ENCODE peak calls at places on chromosomes 7 and 10, in nine cellular contexts. One of them, this sample, is unnamed.
A peak's percentile ranks its signal among the peaks of the same experiment; 100 is the strongest.

GRCh38 chr10:42955493-42955889 is 121.4 kb upstream of the RET start:
- DNase-seq in fibroblast of the aortic adventitia: no peak
- DNase-seq in tibial nerve: no peak
- DNase-seq in prostate gland: no peak
- DNase-seq in NB4: no peak
- DNase-seq in GM23338: no peak
- DNase-seq in epithelial cell of esophagus: no peak
- DNase-seq in H9: no peak
- DNase-seq in breast epithelium: no peak
- DNase-seq in this sample: no peak

GRCh38 chr10:52318136-52318810 is 4.2 kb downstream of the DKK1 start:
- DNase-seq in epithelial cell of esophagus: no peak
- DNase-seq in tibial nerve: no peak
- DNase-seq in prostate gland: no peak
- DNase-seq in NB4: no peak
- DNase-seq in H9: no peak
- DNase-seq in breast epithelium: no peak
- DNase-seq in fibroblast of the aortic adventitia: peak; percentile 58
- DNase-seq in GM23338: no peak
- DNase-seq in this sample: no peak

GRCh38 chr7:112201421-112201820 is 4.8 kb downstream of the DOCK4 start:
- DNase-seq in prostate gland: no peak
- DNase-seq in GM23338: no peak
- DNase-seq in H9: no peak
- DNase-seq in breast epithelium: no peak
- DNase-seq in fibroblast of the aortic adventitia: peak; percentile 33
- DNase-seq in tibial nerve: no peak
- DNase-seq in NB4: no peak
- DNase-seq in epithelial cell of esophagus: peak; percentile 86
- DNase-seq in this sample: no peak

GRCh38 chr10:125120046-125120710 is 40.2 kb downstream of the CTBP2 start:
- DNase-seq in H9: no peak
- DNase-seq in epithelial cell of esophagus: no peak
- DNase-seq in breast epithelium: no peak
- DNase-seq in tibial nerve: no peak
- DNase-seq in fibroblast of the aortic adventitia: no peak
- DNase-seq in prostate gland: no peak
- DNase-seq in GM23338: no peak
- DNase-seq in NB4: no peak
- DNase-seq in this sample: no peak

GRCh38 chr10:3355536-3355935 is 183.0 kb upstream of the PITRM1 start:
- DNase-seq in prostate gland: no peak
- DNase-seq in tibial nerve: no peak
- DNase-seq in H9: no peak
- DNase-seq in breast epithelium: no peak
- DNase-seq in NB4: no peak
- DNase-seq in fibroblast of the aortic adventitia: no peak
- DNase-seq in GM23338: no peak
- DNase-seq in epithelial cell of esophagus: no peak
- DNase-seq in this sample: no peak

GRCh38 chr10:49618861-49619260 is 5.0 kb downstream of the CHAT start:
- DNase-seq in breast epithelium: no peak
- DNase-seq in fibroblast of the aortic adventitia: no peak
- DNase-seq in GM23338: no peak
- DNase-seq in H9: peak; percentile 3
- DNase-seq in epithelial cell of esophagus: no peak
- DNase-seq in NB4: no peak
- DNase-seq in tibial nerve: no peak
- DNase-seq in prostate gland: no peak
- DNase-seq in this sample: no peak

GRCh38 chr10:84401838-84402611 is 73.6 kb downstream of the CCSER2 start:
- DNase-seq in GM23338: peak; percentile 22
- DNase-seq in H9: no peak
- DNase-seq in NB4: no peak
- DNase-seq in epithelial cell of esophagus: peak; percentile 88
- DNase-seq in prostate gland: peak; percentile 13
- DNase-seq in fibroblast of the aortic adventitia: no peak
- DNase-seq in breast epithelium: no peak
- DNase-seq in tibial nerve: no peak
- DNase-seq in this sample: no peak

GRCh38 chr10:77279207-77279606 is 358.4 kb downstream of the KCNMA1 start:
- DNase-seq in NB4: no peak
- DNase-seq in breast epithelium: peak; percentile 28
- DNase-seq in H9: no peak
- DNase-seq in prostate gland: no peak
- DNase-seq in tibial nerve: no peak
- DNase-seq in GM23338: no peak
- DNase-seq in epithelial cell of esophagus: peak; percentile 45
- DNase-seq in fibroblast of the aortic adventitia: no peak
- DNase-seq in this sample: no peak

GRCh38 chr7:42099076-42099836 is 137.8 kb downstream of the GLI3 start:
- DNase-seq in prostate gland: no peak
- DNase-seq in GM23338: no peak
- DNase-seq in tibial nerve: no peak
- DNase-seq in epithelial cell of esophagus: peak; percentile 15
- DNase-seq in NB4: no peak
- DNase-seq in fibroblast of the aortic adventitia: no peak
- DNase-seq in H9: no peak
- DNase-seq in breast epithelium: no peak
- DNase-seq in this sample: no peak

GRCh38 chr7:74568658-74569057 is 88.9 kb upstream of the GTF2I start:
- DNase-seq in prostate gland: no peak
- DNase-seq in H9: no peak
- DNase-seq in fibroblast of the aortic adventitia: no peak
- DNase-seq in NB4: peak; percentile 61
- DNase-seq in tibial nerve: no peak
- DNase-seq in breast epithelium: no peak
- DNase-seq in GM23338: no peak
- DNase-seq in epithelial cell of esophagus: no peak
- DNase-seq in this sample: no peak

GRCh38 chr10:34522542-34522941 is 292.6 kb downstream of the PARD3 start:
- DNase-seq in fibroblast of the aortic adventitia: peak; percentile 43
- DNase-seq in breast epithelium: no peak
- DNase-seq in H9: no peak
- DNase-seq in GM23338: peak; percentile 55
- DNase-seq in epithelial cell of esophagus: peak; percentile 45
- DNase-seq in tibial nerve: no peak
- DNase-seq in prostate gland: no peak
- DNase-seq in NB4: peak; percentile 25
- DNase-seq in this sample: no peak

GRCh38 chr10:36114913-36115312 is 472.8 kb upstream of the FZD8 start:
- DNase-seq in prostate gland: no peak
- DNase-seq in breast epithelium: no peak
- DNase-seq in H9: no peak
- DNase-seq in epithelial cell of esophagus: peak; percentile 56
- DNase-seq in tibial nerve: no peak
- DNase-seq in GM23338: no peak
- DNase-seq in NB4: no peak
- DNase-seq in fibroblast of the aortic adventitia: peak; percentile 97
- DNase-seq in this sample: no peak

GRCh38 chr7:28483868-28484267 is 71.5 kb downstream of the CREB5 start:
- DNase-seq in breast epithelium: no peak
- DNase-seq in prostate gland: no peak
- DNase-seq in fibroblast of the aortic adventitia: no peak
- DNase-seq in GM23338: no peak
- DNase-seq in H9: no peak
- DNase-seq in tibial nerve: no peak
- DNase-seq in epithelial cell of esophagus: peak; percentile 34
- DNase-seq in NB4: no peak
- DNase-seq in this sample: no peak

GRCh38 chr10:24552346-24553016 is 171.2 kb downstream of the ARHGAP21 start:
- DNase-seq in NB4: peak; percentile 4
- DNase-seq in H9: peak; percentile 99
- DNase-seq in tibial nerve: no peak
- DNase-seq in fibroblast of the aortic adventitia: no peak
- DNase-seq in epithelial cell of esophagus: peak; percentile 94
- DNase-seq in breast epithelium: peak; percentile 26
- DNase-seq in prostate gland: peak; percentile 54
- DNase-seq in GM23338: peak; percentile 98
- DNase-seq in this sample: no peak

GRCh38 chr10:37732685-37733084 is 124.7 kb downstream of the ZNF248 start:
- DNase-seq in GM23338: no peak
- DNase-seq in prostate gland: no peak
- DNase-seq in NB4: no peak
- DNase-seq in breast epithelium: no peak
- DNase-seq in epithelial cell of esophagus: no peak
- DNase-seq in fibroblast of the aortic adventitia: peak; percentile 19
- DNase-seq in tibial nerve: no peak
- DNase-seq in H9: no peak
- DNase-seq in this sample: no peak

GRCh38 chr10:110600487-110601101 is 33.1 kb downstream of the SMC3 start:
- DNase-seq in H9: peak; percentile 45
- DNase-seq in breast epithelium: no peak
- DNase-seq in NB4: peak; percentile 80
- DNase-seq in fibroblast of the aortic adventitia: peak; percentile 70
- DNase-seq in tibial nerve: no peak
- DNase-seq in prostate gland: no peak
- DNase-seq in epithelial cell of esophagus: peak; percentile 70
- DNase-seq in GM23338: peak; percentile 83
- DNase-seq in this sample: no peak

GRCh38 chr10:49735848-49736563 is 26.1 kb downstream of the OGDHL start:
- DNase-seq in fibroblast of the aortic adventitia: no peak
- DNase-seq in prostate gland: no peak
- DNase-seq in GM23338: no peak
- DNase-seq in H9: no peak
- DNase-seq in tibial nerve: no peak
- DNase-seq in epithelial cell of esophagus: no peak
- DNase-seq in NB4: no peak
- DNase-seq in breast epithelium: peak; percentile 1
- DNase-seq in this sample: peak; percentile 6

GRCh38 chr10:49143249-49143648 is 9.4 kb upstream of the FAM170B start:
- DNase-seq in prostate gland: no peak
- DNase-seq in fibroblast of the aortic adventitia: no peak
- DNase-seq in tibial nerve: no peak
- DNase-seq in GM23338: peak; percentile 71
- DNase-seq in NB4: no peak
- DNase-seq in breast epithelium: no peak
- DNase-seq in epithelial cell of esophagus: peak; percentile 13
- DNase-seq in H9: peak; percentile 65
- DNase-seq in this sample: no peak

GRCh38 chr7:141617280-141617679 is 66.1 kb downstream of the AGK start:
- DNase-seq in GM23338: no peak
- DNase-seq in tibial nerve: no peak
- DNase-seq in prostate gland: no peak
- DNase-seq in epithelial cell of esophagus: peak; percentile 11
- DNase-seq in fibroblast of the aortic adventitia: no peak
- DNase-seq in breast epithelium: no peak
- DNase-seq in NB4: no peak
- DNase-seq in H9: no peak
- DNase-seq in this sample: no peak

GRCh38 chr7:159031135-159031701 is 113.4 kb downstream of the VIPR2 start:
- DNase-seq in breast epithelium: peak; percentile 25
- DNase-seq in fibroblast of the aortic adventitia: no peak
- DNase-seq in epithelial cell of esophagus: no peak
- DNase-seq in NB4: peak; percentile 20
- DNase-seq in tibial nerve: no peak
- DNase-seq in GM23338: peak; percentile 64
- DNase-seq in prostate gland: peak; percentile 3
- DNase-seq in H9: peak; percentile 60
- DNase-seq in this sample: no peak

GRCh38 chr10:11713186-11713743 is 28.9 kb upstream of the ECHDC3 start:
- DNase-seq in tibial nerve: no peak
- DNase-seq in H9: no peak
- DNase-seq in GM23338: no peak
- DNase-seq in breast epithelium: no peak
- DNase-seq in epithelial cell of esophagus: peak; percentile 61
- DNase-seq in prostate gland: no peak
- DNase-seq in fibroblast of the aortic adventitia: peak; percentile 57
- DNase-seq in NB4: peak; percentile 18
- DNase-seq in this sample: no peak

GRCh38 chr7:32658034-32658944 is 163.0 kb downstream of the AVL9 start:
- DNase-seq in H9: no peak
- DNase-seq in fibroblast of the aortic adventitia: no peak
- DNase-seq in breast epithelium: no peak
- DNase-seq in tibial nerve: no peak
- DNase-seq in prostate gland: no peak
- DNase-seq in GM23338: no peak
- DNase-seq in epithelial cell of esophagus: peak; percentile 81
- DNase-seq in NB4: no peak
- DNase-seq in this sample: no peak

GRCh38 chr7:1160665-1161010 is 642 bp upstream of the ZFAND2A start:
- DNase-seq in GM23338: peak; percentile 28
- DNase-seq in H9: no peak
- DNase-seq in prostate gland: no peak
- DNase-seq in fibroblast of the aortic adventitia: peak; percentile 13
- DNase-seq in epithelial cell of esophagus: no peak
- DNase-seq in tibial nerve: no peak
- DNase-seq in NB4: no peak
- DNase-seq in breast epithelium: no peak
- DNase-seq in this sample: no peak

GRCh38 chr7:20211376-20211775 is 5.8 kb downstream of the MACC1 start:
- DNase-seq in NB4: no peak
- DNase-seq in tibial nerve: no peak
- DNase-seq in fibroblast of the aortic adventitia: no peak
- DNase-seq in epithelial cell of esophagus: no peak
- DNase-seq in prostate gland: no peak
- DNase-seq in breast epithelium: no peak
- DNase-seq in H9: no peak
- DNase-seq in GM23338: no peak
- DNase-seq in this sample: no peak
- TF ChIP-seq CTCF in NB4: no peak
- TF ChIP-seq CTCF in tibial nerve: no peak
- TF ChIP-seq CTCF in fibroblast of the aortic adventitia: no peak
- TF ChIP-seq CTCF in epithelial cell of esophagus: no peak
- TF ChIP-seq CTCF in prostate gland: no peak
- TF ChIP-seq CTCF in breast epithelium: no peak
- TF ChIP-seq CTCF in H9: no peak
- TF ChIP-seq CTCF in GM23338: no peak
- TF ChIP-seq CTCF in this sample: no peak

GRCh38 chr10:97931041-97931440 is 81.4 kb downstream of the GOLGA7B start:
- DNase-seq in tibial nerve: no peak
- DNase-seq in GM23338: no peak
- DNase-seq in NB4: no peak
- DNase-seq in fibroblast of the aortic adventitia: no peak
- DNase-seq in H9: no peak
- DNase-seq in epithelial cell of esophagus: no peak
- DNase-seq in prostate gland: no peak
- DNase-seq in breast epithelium: no peak
- DNase-seq in this sample: no peak
- TF ChIP-seq CTCF in tibial nerve: no peak
- TF ChIP-seq CTCF in GM23338: no peak
- TF ChIP-seq CTCF in NB4: no peak
- TF ChIP-seq CTCF in fibroblast of the aortic adventitia: no peak
- TF ChIP-seq CTCF in H9: no peak
- TF ChIP-seq CTCF in epithelial cell of esophagus: no peak
- TF ChIP-seq CTCF in prostate gland: no peak
- TF ChIP-seq CTCF in breast epithelium: no peak
- TF ChIP-seq CTCF in this sample: no peak

GRCh38 chr7:4766666-4767530 is 8.5 kb upstream of the AP5Z1 start:
- DNase-seq in tibial nerve: no peak
- DNase-seq in fibroblast of the aortic adventitia: peak; percentile 16
- DNase-seq in NB4: no peak
- DNase-seq in breast epithelium: no peak
- DNase-seq in epithelial cell of esophagus: no peak
- DNase-seq in H9: no peak
- DNase-seq in GM23338: no peak
- DNase-seq in prostate gland: no peak
- DNase-seq in this sample: no peak
- TF ChIP-seq CTCF in tibial nerve: no peak
- TF ChIP-seq CTCF in fibroblast of the aortic adventitia: no peak
- TF ChIP-seq CTCF in NB4: no peak
- TF ChIP-seq CTCF in breast epithelium: no peak
- TF ChIP-seq CTCF in epithelial cell of esophagus: no peak
- TF ChIP-seq CTCF in H9: no peak
- TF ChIP-seq CTCF in GM23338: no peak
- TF ChIP-seq CTCF in prostate gland: no peak
- TF ChIP-seq CTCF in this sample: no peak

GRCh38 chr7:37920619-37921339 is at the start of gene EPDR1:
- DNase-seq in GM23338: peak; percentile 71
- DNase-seq in fibroblast of the aortic adventitia: no peak
- DNase-seq in tibial nerve: peak; percentile 38
- DNase-seq in H9: peak; percentile 75
- DNase-seq in epithelial cell of esophagus: peak; percentile 8
- DNase-seq in NB4: peak; percentile 91
- DNase-seq in breast epithelium: peak; percentile 23
- DNase-seq in prostate gland: peak; percentile 54
- DNase-seq in this sample: no peak
- TF ChIP-seq CTCF in GM23338: peak; percentile 24
- TF ChIP-seq CTCF in fibroblast of the aortic adventitia: no peak
- TF ChIP-seq CTCF in tibial nerve: peak; percentile 45
- TF ChIP-seq CTCF in H9: peak; percentile 43
- TF ChIP-seq CTCF in epithelial cell of esophagus: peak; percentile 23
- TF ChIP-seq CTCF in NB4: peak; percentile 26
- TF ChIP-seq CTCF in breast epithelium: peak; percentile 33
- TF ChIP-seq CTCF in prostate gland: no peak
- TF ChIP-seq CTCF in this sample: peak; percentile 5

This sample was measured in D721Med.